ENCODE peak calls at places on chromosomes 13 and 19, in five cellular contexts. One of them, this sample, is unnamed.

GRCh38 chr13:102563267-102563666 is 33.5 kb upstream of the TPP2 start:
- DNase-seq in IMR-90: no peak
- DNase-seq in CD8-positive, alpha-beta memory T cell: no peak
- DNase-seq in WERI-Rb-1: no peak
- DNase-seq in pancreas: no peak
- DNase-seq in this sample: no peak

GRCh38 chr19:43651758-43652545 is 12.3 kb upstream of the CADM4 start:
- DNase-seq in IMR-90: peak; percentile 65
- DNase-seq in CD8-positive, alpha-beta memory T cell: peak; percentile 5
- DNase-seq in WERI-Rb-1: peak; percentile 77
- DNase-seq in pancreas: peak; percentile 67
- DNase-seq in this sample: peak; percentile 63

GRCh38 chr13:111139874-111140561 is 24.9 kb downstream of the ARHGEF7 start:
- DNase-seq in IMR-90: no peak
- DNase-seq in CD8-positive, alpha-beta memory T cell: no peak
- DNase-seq in WERI-Rb-1: no peak
- DNase-seq in pancreas: no peak
- DNase-seq in this sample: no peak

GRCh38 chr19:3084943-3085342 is 9.2 kb upstream of the GNA11 start:
- DNase-seq in IMR-90: no peak
- DNase-seq in CD8-positive, alpha-beta memory T cell: no peak
- DNase-seq in WERI-Rb-1: no peak
- DNase-seq in pancreas: no peak
- DNase-seq in this sample: no peak

GRCh38 chr13:66405908-66406802 is 824.0 kb downstream of the PCDH9 start:
- DNase-seq in IMR-90: peak; percentile 65
- DNase-seq in CD8-positive, alpha-beta memory T cell: no peak
- DNase-seq in WERI-Rb-1: no peak
- DNase-seq in pancreas: no peak
- DNase-seq in this sample: no peak

GRCh38 chr19:32814046-32814445 is 55.5 kb downstream of the SLC7A9 start:
- DNase-seq in IMR-90: no peak
- DNase-seq in CD8-positive, alpha-beta memory T cell: no peak
- DNase-seq in WERI-Rb-1: no peak
- DNase-seq in pancreas: no peak
- DNase-seq in this sample: no peak

GRCh38 chr19:29540128-29540527 is 14.3 kb downstream of the VSTM2B start:
- DNase-seq in IMR-90: no peak
- DNase-seq in CD8-positive, alpha-beta memory T cell: no peak
- DNase-seq in WERI-Rb-1: no peak
- DNase-seq in pancreas: no peak
- DNase-seq in this sample: no peak

GRCh38 chr19:49558591-49558990 is 21.8 kb downstream of the NOSIP start:
- DNase-seq in IMR-90: no peak
- DNase-seq in CD8-positive, alpha-beta memory T cell: no peak
- DNase-seq in WERI-Rb-1: no peak
- DNase-seq in pancreas: no peak
- DNase-seq in this sample: no peak

GRCh38 chr19:47521473-47522180 is 6.8 kb upstream of the NAPA start:
- DNase-seq in IMR-90: no peak
- DNase-seq in CD8-positive, alpha-beta memory T cell: no peak
- DNase-seq in WERI-Rb-1: no peak
- DNase-seq in pancreas: no peak
- DNase-seq in this sample: no peak

GRCh38 chr13:32229443-32229842 is 85.7 kb downstream of the ZAR1L start:
- DNase-seq in IMR-90: peak; percentile 28
- DNase-seq in CD8-positive, alpha-beta memory T cell: no peak
- DNase-seq in WERI-Rb-1: no peak
- DNase-seq in pancreas: no peak
- DNase-seq in this sample: no peak

GRCh38 chr19:6343462-6343861 is 10.1 kb upstream of the ACER1 start:
- DNase-seq in IMR-90: no peak
- DNase-seq in CD8-positive, alpha-beta memory T cell: no peak
- DNase-seq in WERI-Rb-1: no peak
- DNase-seq in pancreas: no peak
- DNase-seq in this sample: no peak

GRCh38 chr19:14440049-14440448 is 6.9 kb downstream of the PKN1 start:
- DNase-seq in IMR-90: no peak
- DNase-seq in CD8-positive, alpha-beta memory T cell: peak; percentile 71
- DNase-seq in WERI-Rb-1: no peak
- DNase-seq in pancreas: no peak
- DNase-seq in this sample: no peak

GRCh38 chr19:4581381-4582111 is 22.1 kb upstream of the SEMA6B start:
- DNase-seq in IMR-90: no peak
- DNase-seq in CD8-positive, alpha-beta memory T cell: no peak
- DNase-seq in WERI-Rb-1: peak; percentile 66
- DNase-seq in pancreas: no peak
- DNase-seq in this sample: no peak

GRCh38 chr13:20291037-20291436 is 58.9 kb upstream of the GJB6 start:
- DNase-seq in IMR-90: no peak
- DNase-seq in CD8-positive, alpha-beta memory T cell: no peak
- DNase-seq in WERI-Rb-1: no peak
- DNase-seq in pancreas: no peak
- DNase-seq in this sample: no peak

GRCh38 chr13:44768775-44769578 is 192.8 kb upstream of the TSC22D1 start:
- DNase-seq in IMR-90: peak; percentile 46
- DNase-seq in CD8-positive, alpha-beta memory T cell: no peak
- DNase-seq in WERI-Rb-1: no peak
- DNase-seq in pancreas: no peak
- DNase-seq in this sample: no peak

GRCh38 chr13:38990693-38991092 is at the start of gene STOML3:
- DNase-seq in IMR-90: no peak
- DNase-seq in CD8-positive, alpha-beta memory T cell: no peak
- DNase-seq in WERI-Rb-1: no peak
- DNase-seq in pancreas: no peak
- DNase-seq in this sample: no peak

GRCh38 chr13:77584111-77584510 is 48.6 kb downstream of the SCEL start:
- DNase-seq in IMR-90: no peak
- DNase-seq in CD8-positive, alpha-beta memory T cell: no peak
- DNase-seq in WERI-Rb-1: no peak
- DNase-seq in pancreas: no peak
- DNase-seq in this sample: no peak

GRCh38 chr13:32426191-32426980 is 1.5 kb downstream of the N4BP2L1 start:
- DNase-seq in IMR-90: no peak
- DNase-seq in CD8-positive, alpha-beta memory T cell: peak; percentile 39
- DNase-seq in WERI-Rb-1: no peak
- DNase-seq in pancreas: no peak
- DNase-seq in this sample: no peak

GRCh38 chr13:45016792-45017425 is 27.6 kb downstream of the GPALPP1 start:
- DNase-seq in IMR-90: no peak
- DNase-seq in CD8-positive, alpha-beta memory T cell: no peak
- DNase-seq in WERI-Rb-1: no peak
- DNase-seq in pancreas: no peak
- DNase-seq in this sample: no peak

GRCh38 chr13:20159646-20160345 is 1.1 kb downstream of the GJA3 start:
- DNase-seq in IMR-90: peak; percentile 64
- DNase-seq in CD8-positive, alpha-beta memory T cell: no peak
- DNase-seq in WERI-Rb-1: no peak
- DNase-seq in pancreas: no peak
- DNase-seq in this sample: no peak

GRCh38 chr19:31501427-31502195 is 152.4 kb upstream of the TSHZ3 start:
- DNase-seq in IMR-90: no peak
- DNase-seq in CD8-positive, alpha-beta memory T cell: no peak
- DNase-seq in WERI-Rb-1: no peak
- DNase-seq in pancreas: no peak
- DNase-seq in this sample: no peak

GRCh38 chr13:75687145-75687763 is 51.1 kb downstream of the LMO7 start:
- DNase-seq in IMR-90: peak; percentile 68
- DNase-seq in CD8-positive, alpha-beta memory T cell: no peak
- DNase-seq in WERI-Rb-1: no peak
- DNase-seq in pancreas: no peak
- DNase-seq in this sample: no peak

GRCh38 chr13:81639984-81640582 is 1299.2 kb upstream of the SPRY2 start:
- DNase-seq in IMR-90: no peak
- DNase-seq in CD8-positive, alpha-beta memory T cell: no peak
- DNase-seq in WERI-Rb-1: peak; percentile 9
- DNase-seq in pancreas: no peak
- DNase-seq in this sample: peak; percentile 29

GRCh38 chr19:38691938-38692457 is 44.5 kb downstream of the ACTN4 start:
- DNase-seq in IMR-90: peak; percentile 92
- DNase-seq in CD8-positive, alpha-beta memory T cell: no peak
- DNase-seq in WERI-Rb-1: no peak
- DNase-seq in pancreas: no peak
- DNase-seq in this sample: peak; percentile 82

GRCh38 chr13:102311901-102312300 is 89.9 kb downstream of the FGF14 start:
- DNase-seq in IMR-90: no peak
- DNase-seq in CD8-positive, alpha-beta memory T cell: no peak
- DNase-seq in WERI-Rb-1: no peak
- DNase-seq in pancreas: no peak
- DNase-seq in this sample: no peak

GRCh38 chr13:39130298-39130697 is 92.0 kb downstream of the NHLRC3 start:
- DNase-seq in IMR-90: no peak
- DNase-seq in CD8-positive, alpha-beta memory T cell: no peak
- DNase-seq in WERI-Rb-1: no peak
- DNase-seq in pancreas: no peak
- DNase-seq in this sample: no peak

GRCh38 chr19:14003279-14004051 is 2.7 kb downstream of the RFX1 start:
- DNase-seq in IMR-90: no peak
- DNase-seq in CD8-positive, alpha-beta memory T cell: no peak
- DNase-seq in WERI-Rb-1: no peak
- DNase-seq in pancreas: peak; percentile 12
- DNase-seq in this sample: no peak

GRCh38 chr13:80339578-80339840 is 1.4 kb downstream of the SPRY2 start:
- DNase-seq in IMR-90: no peak
- DNase-seq in CD8-positive, alpha-beta memory T cell: no peak
- DNase-seq in WERI-Rb-1: no peak
- DNase-seq in pancreas: no peak
- DNase-seq in this sample: no peak

GRCh38 chr13:80337706-80338105 is 3.2 kb downstream of the SPRY2 start:
- DNase-seq in IMR-90: no peak
- DNase-seq in CD8-positive, alpha-beta memory T cell: no peak
- DNase-seq in WERI-Rb-1: no peak
- DNase-seq in pancreas: no peak
- DNase-seq in this sample: no peak

GRCh38 chr13:80340643-80341097 is 256 bp downstream of the SPRY2 start:
- DNase-seq in IMR-90: peak; percentile 70
- DNase-seq in CD8-positive, alpha-beta memory T cell: no peak
- DNase-seq in WERI-Rb-1: no peak
- DNase-seq in pancreas: no peak
- DNase-seq in this sample: no peak

GRCh38 chr13:80339841-80340642 is 884 bp downstream of the SPRY2 start:
- DNase-seq in IMR-90: peak; percentile 42
- DNase-seq in CD8-positive, alpha-beta memory T cell: no peak
- DNase-seq in WERI-Rb-1: peak; percentile 20
- DNase-seq in pancreas: peak; percentile 59
- DNase-seq in this sample: peak; percentile 49

GRCh38 chr13:80338781-80339577 is 1.9 kb downstream of the SPRY2 start:
- DNase-seq in IMR-90: peak; percentile 88
- DNase-seq in CD8-positive, alpha-beta memory T cell: no peak
- DNase-seq in WERI-Rb-1: peak; percentile 32
- DNase-seq in pancreas: peak; percentile 70
- DNase-seq in this sample: peak; percentile 82
- H3K4me3 ChIP-seq in IMR-90: peak overlapping the region; percentile 88
- H3K4me3 ChIP-seq in CD8-positive, alpha-beta memory T cell: peak overlapping the region; percentile 49
- H3K4me3 ChIP-seq in WERI-Rb-1: peak overlapping the region; percentile 91
- H3K4me3 ChIP-seq in pancreas: peak overlapping the region; percentile 90
- H3K4me3 ChIP-seq in this sample: peak overlapping the region; percentile 100

GRCh38 chr13:100528820-100529219 is 59.8 kb downstream of the GGACT start:
- DNase-seq in IMR-90: no peak
- DNase-seq in CD8-positive, alpha-beta memory T cell: no peak
- DNase-seq in WERI-Rb-1: no peak
- DNase-seq in pancreas: no peak
- DNase-seq in this sample: no peak
- H3K36me3 ChIP-seq in IMR-90: peaks cover 3% of the 10 kb centered on the region
- H3K36me3 ChIP-seq in CD8-positive, alpha-beta memory T cell: no peaks in the 10 kb centered on the region
- H3K36me3 ChIP-seq in WERI-Rb-1: peaks cover 17% of the 10 kb centered on the region
- H3K36me3 ChIP-seq in pancreas: no peaks in the 10 kb centered on the region
- H3K36me3 ChIP-seq in this sample: no peaks in the 10 kb centered on the region

GRCh38 chr19:24002256-24002945 is 84.6 kb upstream of the ZNF254 start:
- DNase-seq in IMR-90: no peak
- DNase-seq in CD8-positive, alpha-beta memory T cell: no peak
- DNase-seq in WERI-Rb-1: no peak
- DNase-seq in pancreas: no peak
- DNase-seq in this sample: no peak

GRCh38 chr19:23999821-24000610 is 85.3 kb downstream of the ZNF726 start:
- DNase-seq in IMR-90: no peak
- DNase-seq in CD8-positive, alpha-beta memory T cell: no peak
- DNase-seq in WERI-Rb-1: no peak
- DNase-seq in pancreas: no peak
- DNase-seq in this sample: no peak

GRCh38 chr19:24004166-24004565 is 82.8 kb upstream of the ZNF254 start:
- DNase-seq in IMR-90: no peak
- DNase-seq in CD8-positive, alpha-beta memory T cell: no peak
- DNase-seq in WERI-Rb-1: no peak
- DNase-seq in pancreas: no peak
- DNase-seq in this sample: no peak

GRCh38 chr19:24000656-24001055 is 86.0 kb downstream of the ZNF726 start:
- DNase-seq in IMR-90: no peak
- DNase-seq in CD8-positive, alpha-beta memory T cell: no peak
- DNase-seq in WERI-Rb-1: no peak
- DNase-seq in pancreas: no peak
- DNase-seq in this sample: no peak

DNA sequence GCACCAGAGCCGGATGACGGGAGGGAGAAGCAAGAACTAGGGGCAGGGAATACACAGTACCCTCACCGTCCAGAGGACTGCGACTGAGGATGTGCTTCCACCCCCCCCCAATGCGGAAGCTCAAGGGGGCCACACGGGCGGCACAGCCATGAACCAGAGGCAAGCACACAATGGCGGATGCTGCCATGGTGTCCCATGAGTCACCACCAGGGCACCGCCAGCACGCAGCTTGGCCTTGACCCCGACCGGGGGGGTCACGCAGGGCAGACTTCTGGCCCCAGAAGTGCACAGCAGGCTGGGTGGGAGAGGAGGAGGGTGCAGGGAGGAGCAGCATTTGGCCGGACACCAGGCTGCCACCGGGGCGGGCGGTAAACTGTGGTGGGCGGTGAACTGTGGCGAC is 83.5 kb upstream of the ZNF254 start:
- DNase-seq in IMR-90: no peak
- DNase-seq in CD8-positive, alpha-beta memory T cell: no peak
- DNase-seq in WERI-Rb-1: no peak
- DNase-seq in pancreas: no peak
- DNase-seq in this sample: no peak
- H3K9me3 ChIP-seq in IMR-90: peaks cover 37% of the 10 kb centered on the region
- H3K9me3 ChIP-seq in CD8-positive, alpha-beta memory T cell: no peaks in the 10 kb centered on the region
- H3K9me3 ChIP-seq in WERI-Rb-1: peaks cover 25% of the 10 kb centered on the region
- H3K9me3 ChIP-seq in pancreas: no peaks in the 10 kb centered on the region
- H3K9me3 ChIP-seq in this sample: no peaks in the 10 kb centered on the region

GRCh38 chr19:52943884-52944643 is 18.6 kb downstream of the ZNF816 start:
- DNase-seq in IMR-90: no peak
- DNase-seq in CD8-positive, alpha-beta memory T cell: no peak
- DNase-seq in WERI-Rb-1: peak; percentile 90
- DNase-seq in pancreas: no peak
- DNase-seq in this sample: no peak

GRCh38 chr19:52943134-52943883 is 19.4 kb downstream of the ZNF816 start:
- DNase-seq in IMR-90: no peak
- DNase-seq in CD8-positive, alpha-beta memory T cell: no peak
- DNase-seq in WERI-Rb-1: no peak
- DNase-seq in pancreas: no peak
- DNase-seq in this sample: no peak

GRCh38 chr19:52948025-52948770 is 14.5 kb downstream of the ZNF816 start:
- DNase-seq in IMR-90: no peak
- DNase-seq in CD8-positive, alpha-beta memory T cell: no peak
- DNase-seq in WERI-Rb-1: no peak
- DNase-seq in pancreas: no peak
- DNase-seq in this sample: no peak

GRCh38 chr19:52946322-52947310 is 16.1 kb downstream of the ZNF816 start:
- DNase-seq in IMR-90: peak; percentile 5
- DNase-seq in CD8-positive, alpha-beta memory T cell: no peak
- DNase-seq in WERI-Rb-1: peak; percentile 33
- DNase-seq in pancreas: peak; percentile 92
- DNase-seq in this sample: peak; percentile 24

GRCh38 chr19:52945652-52946321 is 16.9 kb downstream of the ZNF816 start:
- DNase-seq in IMR-90: no peak
- DNase-seq in CD8-positive, alpha-beta memory T cell: no peak
- DNase-seq in WERI-Rb-1: no peak
- DNase-seq in pancreas: no peak
- DNase-seq in this sample: no peak
- H3K4me3 ChIP-seq in IMR-90: no peak overlapping the region
- H3K4me3 ChIP-seq in CD8-positive, alpha-beta memory T cell: no peak overlapping the region
- H3K4me3 ChIP-seq in WERI-Rb-1: no peak overlapping the region
- H3K4me3 ChIP-seq in pancreas: peak overlapping the region; percentile 29
- H3K4me3 ChIP-seq in this sample: no peak overlapping the region